ENCODE peak calls at places on chromosome 2, in seven cellular contexts. W is astrocyte of the spinal cord, T is lower leg skin, D is H9, V is T1000, K is HT-29, P is NCI-H69. R is an unnamed sample.

GRCh38 chr2:27185331-27186026 is 26.4 kb upstream of the ATRAID start:
- DNase-seq in W (no peak), T (peak; percentile 89), D (no peak), V (no peak), K (no peak), P (no peak), R (peak; percentile 45)

GRCh38 chr2:53569957-53570727 is 197.5 kb upstream of the CHAC2 start:
- DNase-seq in W (no peak), T (no peak), D (no peak), V (no peak), K (peak; percentile 14), P (peak; percentile 100), R (no peak)

GRCh38 chr2:231467613-231468525 is 3.6 kb upstream of the NCL start:
- DNase-seq in W (no peak), T (no peak), D (no peak), V (no peak), K (no peak), P (no peak), R (no peak)

GRCh38 chr2:68250196-68250595 is 2.1 kb downstream of the PPP3R1 start:
- DNase-seq in W (no peak), T (no peak), D (no peak), V (no peak), K (peak; percentile 9), P (no peak), R (no peak)

GRCh38 chr2:132955871-132956615 is 286.0 kb upstream of the LYPD1 start:
- DNase-seq in W (peak; percentile 13), T (no peak), D (no peak), V (no peak), K (no peak), P (no peak), R (no peak)

GRCh38 chr2:128770143-128771080 is 451.7 kb upstream of the HS6ST1 start:
- DNase-seq in W (no peak), T (peak; percentile 64), D (peak; percentile 13), V (no peak), K (no peak), P (no peak), R (no peak)

GRCh38 chr2:9968940-9969497 is 17.5 kb downstream of the GRHL1 start:
- DNase-seq in W (no peak), T (no peak), D (no peak), V (no peak), K (no peak), P (no peak), R (no peak)

GRCh38 chr2:27297195-27297594 is 11.1 kb downstream of the UCN start:
- DNase-seq in W (no peak), T (no peak), D (no peak), V (no peak), K (no peak), P (no peak), R (no peak)